ENCODE peak calls at places on chromosome 21, in four cellular contexts. T is neuronal stem cell, N is IMR-90, Q is mesenchymal stem cell. X is an unnamed sample.

GRCh38 chr21:46295177-46295711 is 9.1 kb downstream of the YBEY start:
- DNase-seq in N (peak; percentile 69), T (no peak), Q (no peak), X (no peak)

GRCh38 chr21:21612446-21612845 is 614.2 kb downstream of the NCAM2 start:
- DNase-seq in Q (peak; percentile 65), N (peak; percentile 92), T (peak; percentile 57), X (peak; percentile 48)

GRCh38 chr21:35294231-35294898 is 245.3 kb upstream of the RUNX1 start:
- DNase-seq in N (no peak), T (no peak), Q (no peak), X (peak; percentile 85)

GRCh38 chr21:15063081-15063820 is 1.5 kb downstream of the NRIP1 start:
- DNase-seq in N (peak; percentile 18), Q (peak; percentile 36), T (no peak), X (no peak)

GRCh38 chr21:17690078-17690494 is 77.4 kb upstream of the BTG3 start:
- DNase-seq in Q (no peak), N (no peak), T (no peak), X (peak; percentile 40)

GRCh38 chr21:31363720-31364119 is 19.7 kb upstream of the TIAM1 start:
- DNase-seq in T (no peak), N (no peak), Q (no peak), X (no peak)

GRCh38 chr21:46425566-46425965 is 33.1 kb upstream of the DIP2A start:
- DNase-seq in T (no peak), N (no peak), Q (no peak), X (no peak)

GRCh38 chr21:17438642-17439041 is 74.2 kb upstream of the CXADR start:
- DNase-seq in T (peak; percentile 78), N (no peak), Q (no peak), X (no peak)

GRCh38 chr21:15229390-15229789 is 164.6 kb upstream of the NRIP1 start:
- DNase-seq in N (no peak), T (no peak), Q (no peak), X (no peak)

GRCh38 chr21:25956993-25957714 is 213.4 kb downstream of the APP start:
- DNase-seq in N (peak; percentile 86), T (no peak), Q (peak; percentile 52), X (no peak)

GRCh38 chr21:46253610-46254124 is 25.1 kb upstream of the LSS start:
- DNase-seq in N (peak; percentile 24), T (no peak), Q (peak; percentile 76), X (no peak)

GRCh38 chr21:18318156-18318555 is 73.5 kb downstream of the CHODL start:
- DNase-seq in Q (no peak), N (no peak), T (no peak), X (no peak)

DNA sequence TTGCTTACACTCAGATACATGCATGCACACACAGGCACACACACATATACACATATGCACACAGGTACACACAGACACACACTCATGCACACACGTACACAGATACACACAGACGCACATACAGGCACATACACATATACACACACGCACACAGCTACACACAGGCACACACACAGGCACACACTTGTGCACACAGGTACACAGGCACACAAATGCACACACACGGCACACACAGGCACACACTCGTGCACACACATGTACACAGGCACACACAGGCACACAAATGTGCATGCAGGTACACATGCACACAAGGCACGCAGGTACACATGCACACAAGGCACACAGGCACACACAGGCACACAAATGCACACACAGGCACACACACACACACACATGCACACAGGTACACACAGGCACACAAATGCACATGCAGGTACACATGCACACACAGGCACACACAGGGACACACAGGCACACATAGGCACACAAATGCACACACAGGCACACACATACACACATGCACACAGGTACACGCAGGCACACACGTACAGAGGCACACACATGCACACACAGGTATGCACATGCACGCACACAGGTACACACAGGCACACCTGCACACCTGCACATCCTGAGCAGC is 110.0 kb downstream of the WDR4 start:
- DNase-seq in N (no peak), T (no peak), Q (no peak), X (no peak)
- H3K27ac ChIP-seq in N (no peak overlapping the region), T (no peak overlapping the region), Q (no peak overlapping the region), X (no peak overlapping the region)

GRCh38 chr21:28142692-28143091 is 850.0 kb downstream of the LTN1 start:
- DNase-seq in Q (peak; percentile 88), N (peak; percentile 91), T (no peak), X (no peak)
- H4K91ac ChIP-seq in Q (no peak overlapping the region), N (peak overlapping the region; percentile 97), T (no peak overlapping the region), X (no peak overlapping the region)

GRCh38 chr21:30057108-30057507 is 109.5 kb downstream of the CLDN17 start:
- DNase-seq in N (no peak), Q (no peak), T (no peak), X (no peak)

DNA sequence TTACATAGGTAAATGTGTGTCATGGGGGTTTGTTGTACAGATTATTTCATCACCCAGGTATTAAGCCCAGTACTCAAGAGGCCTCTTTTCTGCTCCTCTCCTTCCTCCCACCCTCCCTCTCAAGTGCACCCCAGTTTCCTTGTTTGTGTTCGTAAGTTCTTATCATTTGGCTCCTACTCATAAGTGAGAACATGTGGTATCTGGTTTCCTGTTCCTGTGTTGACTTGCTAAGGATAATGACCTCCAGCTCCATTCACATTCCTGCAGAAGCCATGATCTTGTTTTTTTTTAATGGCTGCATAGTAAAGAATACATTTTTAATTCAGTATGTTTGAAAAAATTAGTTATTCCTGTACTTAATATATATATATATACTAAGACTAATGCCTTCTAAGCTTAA is 107.7 kb downstream of the CLDN17 start:
- DNase-seq in T (no peak), Q (no peak), N (no peak), X (no peak)
- H3K4me3 ChIP-seq in T (no peak overlapping the region), Q (no peak overlapping the region), N (no peak overlapping the region), X (no peak overlapping the region)

DNA sequence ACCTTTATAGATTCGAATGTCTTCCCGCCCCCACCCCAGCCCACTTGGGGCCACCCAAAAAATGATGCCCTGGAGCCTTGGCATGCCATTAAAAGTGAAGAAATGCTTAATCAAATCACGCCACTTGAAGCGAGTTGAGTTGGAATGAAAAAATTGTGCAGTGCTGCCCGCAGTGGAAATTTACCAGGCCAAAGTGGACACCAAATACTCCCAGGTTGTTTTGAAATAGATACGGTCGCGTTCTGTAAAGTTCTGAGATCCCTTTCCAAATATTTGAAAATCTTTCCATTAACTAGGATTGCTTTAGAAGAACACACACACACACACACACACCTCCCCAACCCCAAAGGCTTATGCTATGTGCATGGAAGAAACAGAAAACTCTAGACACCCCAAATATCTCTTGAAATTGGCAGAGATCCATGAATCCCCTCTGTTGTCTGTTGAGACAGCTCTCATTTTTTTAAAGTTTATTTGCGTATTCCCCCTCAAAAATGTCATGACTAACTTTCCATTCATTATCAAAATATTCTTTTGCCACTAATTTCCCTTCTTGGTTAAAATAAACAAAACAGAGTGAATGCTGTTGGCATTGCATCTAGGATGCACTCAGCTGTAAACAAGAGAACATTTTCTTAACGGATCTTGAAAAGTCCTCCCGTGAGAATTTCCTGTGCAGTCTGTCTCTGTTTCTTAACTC is 142.3 kb upstream of the KCNE2 start:
- DNase-seq in Q (peak; percentile 37), N (no peak), T (no peak), X (peak; percentile 78)
- H3K27ac ChIP-seq in Q (no peak overlapping the region), N (no peak overlapping the region), T (no peak overlapping the region), X (no peak overlapping the region)

DNA sequence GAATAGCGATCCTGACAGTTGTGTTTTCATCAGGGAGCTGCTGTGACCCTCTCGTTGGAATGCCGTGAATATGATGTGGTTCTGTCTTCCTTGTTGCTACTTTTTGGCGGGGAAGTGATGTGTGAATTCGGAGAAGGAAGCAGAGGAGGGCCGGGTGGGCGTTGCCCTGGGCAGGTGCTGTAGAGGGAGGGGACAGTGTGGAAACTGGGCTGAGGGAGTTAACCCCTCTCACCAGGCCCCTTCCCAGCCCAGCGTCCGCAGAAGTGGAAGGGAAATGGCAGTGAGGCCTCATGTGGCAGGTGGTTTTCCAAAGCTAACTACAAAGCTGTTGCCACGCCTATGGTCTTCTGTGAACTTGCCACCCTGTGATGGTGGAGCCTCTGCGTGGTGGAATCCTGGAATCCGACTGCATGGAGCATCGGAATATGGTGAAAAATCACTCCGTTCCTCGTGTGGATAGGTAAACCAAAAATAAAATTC is 227.9 kb downstream of the DYRK1A start:
- DNase-seq in T (no peak), N (no peak), Q (no peak), X (no peak)
- H4K91ac ChIP-seq in T (no peak overlapping the region), N (no peak overlapping the region), Q (no peak overlapping the region), X (no peak overlapping the region)

GRCh38 chr21:44987886-44988606 is 48.2 kb downstream of the SLX9 start:
- DNase-seq in Q (no peak), T (no peak), N (no peak), X (no peak)
- H3K4me3 ChIP-seq in Q (no peak overlapping the region), T (no peak overlapping the region), N (no peak overlapping the region), X (no peak overlapping the region)

DNA sequence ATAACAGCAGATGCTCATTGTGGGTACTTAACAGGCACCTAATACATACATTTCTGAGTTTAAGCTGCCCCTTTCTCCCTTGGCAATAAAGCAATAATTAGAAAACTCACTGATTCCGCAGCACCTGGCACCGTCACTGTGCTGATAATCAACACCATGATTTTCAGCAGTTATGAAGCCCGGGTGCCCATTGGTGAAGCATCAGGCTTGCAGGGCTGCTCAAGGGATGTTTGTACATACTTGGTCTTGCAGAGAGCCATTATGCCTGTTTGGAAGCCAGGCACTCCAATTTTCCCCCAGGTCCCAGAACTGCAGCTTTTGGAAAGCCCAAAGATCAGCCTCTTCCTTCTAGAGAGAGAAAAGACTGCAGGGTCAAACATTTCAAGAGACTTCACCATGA is 44.3 kb downstream of the OLIG1 start:
- DNase-seq in N (no peak), T (no peak), Q (no peak), X (no peak)
- H3K27ac ChIP-seq in N (no peak overlapping the region), T (no peak overlapping the region), Q (no peak overlapping the region), X (no peak overlapping the region)

GRCh38 chr21:38171723-38172344 is 85.0 kb upstream of the KCNJ15 start:
- DNase-seq in Q (peak; percentile 84), N (peak; percentile 45), T (peak; percentile 52), X (peak; percentile 90)

GRCh38 chr21:38170283-38170682 is 86.5 kb upstream of the KCNJ15 start:
- DNase-seq in Q (peak; percentile 30), T (no peak), N (peak; percentile 12), X (peak; percentile 49)

GRCh38 chr21:38175321-38175720 is 81.5 kb upstream of the KCNJ15 start:
- DNase-seq in N (no peak), T (no peak), Q (no peak), X (no peak)

GRCh38 chr21:38167345-38167744 is 89.4 kb upstream of the KCNJ15 start:
- DNase-seq in N (no peak), T (no peak), Q (no peak), X (no peak)

DNA sequence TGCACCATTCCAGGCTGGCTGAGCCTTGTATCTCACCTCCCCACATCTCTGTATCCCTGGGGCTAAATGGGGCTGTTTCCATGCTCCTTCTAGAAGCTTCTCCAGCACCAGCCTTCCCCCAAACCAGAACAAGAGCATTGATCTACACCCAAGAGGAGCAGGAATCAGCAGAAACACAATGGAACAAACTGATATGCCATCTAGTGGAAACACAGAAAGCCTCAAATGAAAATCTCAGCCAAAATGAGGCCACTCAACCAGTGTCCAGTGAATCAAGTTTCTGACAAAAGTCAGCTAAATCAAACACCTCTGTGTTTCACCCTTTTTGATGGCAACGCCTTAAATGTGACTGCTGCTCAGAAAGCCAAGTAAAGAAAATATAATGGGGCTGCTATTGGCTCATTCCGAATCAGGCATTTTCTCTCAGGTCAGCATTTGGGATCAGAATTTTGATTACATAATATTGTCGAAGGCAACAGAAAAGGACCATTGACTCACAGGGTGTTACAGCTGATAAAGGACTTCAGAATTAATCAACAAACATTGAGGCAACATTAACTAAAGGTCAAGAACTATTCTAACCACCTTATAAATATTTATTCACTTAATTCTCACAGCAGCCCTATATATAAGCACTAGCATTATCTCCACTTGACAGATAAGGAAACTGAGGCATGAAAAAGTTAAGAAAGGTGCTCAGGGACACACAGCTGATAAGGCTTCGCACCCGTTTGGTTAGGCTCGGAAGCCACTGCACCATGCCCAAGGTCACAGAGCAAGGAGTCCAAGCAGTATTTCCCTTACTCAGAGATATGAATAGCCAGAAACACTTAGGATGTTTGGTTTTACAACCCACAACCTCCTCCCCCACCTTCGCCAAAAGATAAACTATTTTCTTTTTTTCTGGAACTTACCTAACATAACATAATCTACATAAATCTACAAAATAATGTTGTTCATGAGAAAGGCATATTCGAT is 85.8 kb upstream of the KCNJ15 start:
- DNase-seq in T (no peak), N (peak; percentile 29), Q (peak; percentile 66), X (peak; percentile 7)
- H4K91ac ChIP-seq in T (no peak overlapping the region), N (peak overlapping the region; percentile 57), Q (no peak overlapping the region), X (peak overlapping the region; percentile 91)

X was measured in trophoblast cell.